ENCODE peak calls at places on chromosome 6, in five cellular contexts. V, T, K, Z and W are unnamed samples.

GRCh38 chr6:1336246-1336843 is 24.4 kb downstream of the FOXQ1 start:
- DNase-seq in V (no peak), T (no peak), K (peak; percentile 83), Z (peak; percentile 56), W (no peak)

GRCh38 chr6:30915591-30915946 is 1.5 kb downstream of the VARS2 start:
- DNase-seq in V (no peak), T (peak; percentile 46), K (peak; percentile 49), Z (peak; percentile 40), W (no peak)

GRCh38 chr6:136510299-136510698 is 39.9 kb downstream of the MAP7 start:
- DNase-seq in V (no peak), T (no peak), K (no peak), Z (no peak), W (no peak)

GRCh38 chr6:139927236-139927635 is 552.8 kb upstream of the CITED2 start:
- DNase-seq in V (no peak), T (no peak), K (no peak), Z (no peak), W (no peak)

GRCh38 chr6:39568896-39569295 is 156.3 kb downstream of the KIF6 start:
- DNase-seq in V (no peak), T (no peak), K (peak; percentile 8), Z (no peak), W (no peak)

GRCh38 chr6:64254558-64254957 is 619.0 kb downstream of the PHF3 start:
- DNase-seq in V (no peak), T (no peak), K (no peak), Z (no peak), W (no peak)

GRCh38 chr6:167349816-167350215 is 24.9 kb downstream of the TTLL2 start:
- DNase-seq in V (no peak), T (no peak), K (no peak), Z (no peak), W (no peak)

GRCh38 chr6:28555136-28555535 is 29.5 kb downstream of the GPX5 start:
- DNase-seq in V (no peak), T (no peak), K (no peak), Z (no peak), W (no peak)

GRCh38 chr6:18215436-18215835 is 48.9 kb downstream of the DEK start:
- DNase-seq in V (no peak), T (no peak), K (no peak), Z (no peak), W (no peak)

GRCh38 chr6:37794825-37795224 is 24.7 kb upstream of the ZFAND3 start:
- DNase-seq in V (no peak), T (no peak), K (peak; percentile 27), Z (no peak), W (peak; percentile 4)

GRCh38 chr6:22036267-22036666 is 260.6 kb downstream of the PRL start:
- DNase-seq in V (no peak), T (no peak), K (peak; percentile 74), Z (peak; percentile 42), W (peak; percentile 78)

GRCh38 chr6:154824076-154824475 is 90.9 kb downstream of the SCAF8 start:
- DNase-seq in V (no peak), T (no peak), K (no peak), Z (no peak), W (no peak)

GRCh38 chr6:123803862-123804681 is at the start of gene NKAIN2:
- DNase-seq in V (peak; percentile 20), T (peak; percentile 37), K (peak; percentile 2), Z (no peak), W (peak; percentile 76)

GRCh38 chr6:119533603-119534279 is 184.2 kb upstream of the MAN1A1 start:
- DNase-seq in V (no peak), T (no peak), K (peak; percentile 83), Z (no peak), W (no peak)

GRCh38 chr6:83514877-83515466 is 2.6 kb downstream of the PRSS35 start:
- DNase-seq in V (no peak), T (no peak), K (peak; percentile 48), Z (peak; percentile 15), W (no peak)

GRCh38 chr6:138590796-138591709 is 91.8 kb upstream of the NHSL1 start:
- DNase-seq in V (no peak), T (no peak), K (peak; percentile 53), Z (peak; percentile 49), W (no peak)

GRCh38 chr6:144725731-144726522 is 440.8 kb downstream of the UTRN start:
- DNase-seq in V (peak; percentile 21), T (no peak), K (peak; percentile 53), Z (peak; percentile 20), W (no peak)

GRCh38 chr6:3531481-3531880 is 74.6 kb upstream of the SLC22A23 start:
- DNase-seq in V (no peak), T (no peak), K (no peak), Z (no peak), W (no peak)

GRCh38 chr6:7300890-7301289 is 12.1 kb downstream of the SSR1 start:
- DNase-seq in V (no peak), T (no peak), K (no peak), Z (no peak), W (no peak)

GRCh38 chr6:101578306-101578705 is 184.8 kb downstream of the GRIK2 start:
- DNase-seq in V (no peak), T (no peak), K (no peak), Z (no peak), W (no peak)

GRCh38 chr6:132687306-132687705 is 26.5 kb downstream of the VNN1 start:
- DNase-seq in V (no peak), T (no peak), K (peak; percentile 84), Z (no peak), W (no peak)

GRCh38 chr6:163085861-163086562 is 328.5 kb upstream of the QKI start:
- DNase-seq in V (no peak), T (no peak), K (no peak), Z (no peak), W (no peak)

GRCh38 chr6:151998784-151999183 is 191.3 kb downstream of the ESR1 start:
- DNase-seq in V (no peak), T (no peak), K (no peak), Z (no peak), W (no peak)

GRCh38 chr6:145267076-145267867 is 468.0 kb downstream of the EPM2A start:
- DNase-seq in V (no peak), T (no peak), K (no peak), Z (no peak), W (no peak)

GRCh38 chr6:123462141-123462540 is 174.6 kb downstream of the TRDN start:
- DNase-seq in V (no peak), T (no peak), K (no peak), Z (no peak), W (no peak)

GRCh38 chr6:119643866-119644265 is 294.3 kb upstream of the MAN1A1 start:
- DNase-seq in V (no peak), T (no peak), K (no peak), Z (no peak), W (no peak)

GRCh38 chr6:63572733-63573139 is 456 bp downstream of the LOC128125822 start:
- DNase-seq in V (no peak), T (no peak), K (no peak), Z (no peak), W (no peak)

GRCh38 chr6:135546680-135547418 is 49.3 kb upstream of the AHI1 start:
- DNase-seq in V (peak; percentile 27), T (no peak), K (no peak), Z (no peak), W (no peak)

GRCh38 chr6:166629628-166630027 is 2.6 kb upstream of the RPS6KA2 start:
- DNase-seq in V (no peak), T (no peak), K (no peak), Z (no peak), W (no peak)

GRCh38 chr6:43223175-43223574 is 6.1 kb downstream of the DNPH1 start:
- DNase-seq in V (no peak), T (no peak), K (no peak), Z (no peak), W (no peak)

GRCh38 chr6:148146717-148147116 is 195.9 kb upstream of the SASH1 start:
- DNase-seq in V (no peak), T (no peak), K (peak; percentile 76), Z (no peak), W (no peak)

GRCh38 chr6:14025160-14025559 is 92.4 kb upstream of the CD83 start:
- DNase-seq in V (no peak), T (no peak), K (no peak), Z (no peak), W (no peak)

GRCh38 chr6:27847706-27848105 is 64.5 kb downstream of the OR2B2 start:
- DNase-seq in V (no peak), T (no peak), K (peak; percentile 31), Z (no peak), W (no peak)

GRCh38 chr6:40348591-40348990 is 238.6 kb downstream of the LRFN2 start:
- DNase-seq in V (no peak), T (no peak), K (no peak), Z (no peak), W (no peak)

GRCh38 chr6:27280064-27280539 is 32.0 kb downstream of the POM121L2 start:
- DNase-seq in V (no peak), T (no peak), K (peak; percentile 63), Z (no peak), W (no peak)

DNA sequence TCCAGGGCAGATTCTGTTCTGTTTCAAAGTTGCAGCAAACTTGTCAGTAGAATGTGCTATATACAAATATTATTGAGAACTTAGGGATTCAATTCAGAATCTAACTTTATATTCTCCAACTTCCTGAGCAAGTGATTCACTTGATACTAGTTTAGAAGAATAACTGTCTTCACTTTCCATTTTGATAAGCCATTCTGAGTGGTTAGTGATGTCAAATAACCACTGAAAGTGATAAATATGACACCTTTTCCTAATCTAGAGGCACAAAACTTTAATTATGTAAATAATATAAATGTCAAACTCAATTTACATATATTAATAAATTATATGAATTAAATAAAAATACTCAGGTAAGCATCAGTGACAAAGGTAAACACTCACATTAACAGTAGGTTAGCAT is 20.5 kb upstream of the SIM1 start:
- DNase-seq in V (no peak), T (no peak), K (no peak), Z (no peak), W (no peak)
- H3K4me1 ChIP-seq in V (no peaks in the 10 kb centered on the region), T (no peaks in the 10 kb centered on the region), K (no peaks in the 10 kb centered on the region), Z (no peaks in the 10 kb centered on the region), W (peaks cover 2% of the 10 kb centered on the region)

GRCh38 chr6:25136879-25137278 is 142.3 kb upstream of the CARMIL1 start:
- DNase-seq in V (no peak), T (no peak), K (no peak), Z (no peak), W (no peak)
- H3K9me3 ChIP-seq in V (peaks cover 18% of the 10 kb centered on the region), T (peaks cover 6% of the 10 kb centered on the region), K (peaks cover 6% of the 10 kb centered on the region), Z (no peaks in the 10 kb centered on the region), W (no peaks in the 10 kb centered on the region)

GRCh38 chr6:16684195-16684689 is 77.0 kb downstream of the ATXN1 start:
- DNase-seq in V (no peak), T (peak; percentile 73), K (peak; percentile 46), Z (no peak), W (no peak)
- H3K4me1 ChIP-seq in V (peaks cover 50% of the 10 kb centered on the region), T (peaks cover 49% of the 10 kb centered on the region), K (peaks cover 56% of the 10 kb centered on the region), Z (peaks cover 3% of the 10 kb centered on the region), W (peaks cover 6% of the 10 kb centered on the region)

DNA sequence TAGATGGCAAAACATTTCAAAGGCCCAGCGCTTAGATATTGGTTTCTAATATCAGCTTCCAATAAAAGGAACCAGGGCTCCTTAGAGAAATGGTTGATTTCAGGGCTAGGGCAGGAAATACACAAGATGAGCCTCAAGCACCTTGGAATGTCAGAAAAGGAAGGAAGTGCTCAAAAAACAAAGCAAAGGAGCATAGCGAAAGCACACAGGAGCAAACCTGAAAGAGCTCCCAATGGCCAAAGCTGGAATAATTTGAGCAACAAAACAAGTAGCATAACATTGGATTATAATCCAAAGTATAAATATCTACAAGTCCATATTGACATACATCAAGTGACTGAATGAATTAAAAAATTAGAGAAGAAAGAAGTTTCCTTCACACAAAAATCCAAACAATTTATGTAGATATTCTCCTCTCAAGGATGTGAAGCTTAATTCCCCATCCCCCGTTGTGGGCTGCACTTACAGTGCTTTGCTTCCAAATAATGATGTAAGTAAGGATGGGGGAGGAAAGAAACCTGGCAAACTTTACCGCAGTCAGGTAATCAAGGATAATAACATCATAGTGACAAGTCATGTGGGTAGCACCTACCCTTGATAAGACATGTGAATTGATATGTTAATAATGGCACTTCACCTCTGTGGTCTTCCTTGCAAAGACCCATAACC is 132.9 kb upstream of the DST start:
- DNase-seq in V (no peak), T (no peak), K (no peak), Z (no peak), W (no peak)
- H3K9me3 ChIP-seq in V (peaks cover 8% of the 10 kb centered on the region), T (no peaks in the 10 kb centered on the region), K (no peaks in the 10 kb centered on the region), Z (no peaks in the 10 kb centered on the region), W (no peaks in the 10 kb centered on the region)